ENCODE peak calls at places on chromosome 12, in seven cellular contexts. Z, B, U, V, W, L and M are unnamed samples.

GRCh38 chr12:89239534-89239933 is 112.8 kb downstream of the DUSP6 start:
- DNase-seq in Z (no peak), B (no peak), U (no peak), V (no peak), W (no peak), L (no peak), M (no peak)

GRCh38 chr12:25699454-25699853 is 146.4 kb upstream of the LMNTD1 start:
- DNase-seq in Z (no peak), B (no peak), U (no peak), V (peak; percentile 56), W (no peak), L (no peak), M (no peak)

GRCh38 chr12:54879132-54879531 is 24.8 kb downstream of the MUCL1 start:
- DNase-seq in Z (no peak), B (no peak), U (no peak), V (peak; percentile 8), W (peak; percentile 1), L (no peak), M (no peak)

GRCh38 chr12:93591137-93591868 is 18.8 kb downstream of the SOCS2 start:
- DNase-seq in Z (peak; percentile 53), B (peak; percentile 82), U (peak; percentile 55), V (peak; percentile 84), W (peak; percentile 52), L (peak; percentile 89), M (peak; percentile 50)

GRCh38 chr12:131089526-131090253 is 136.0 kb downstream of the ADGRD1 start:
- DNase-seq in Z (no peak), B (no peak), U (no peak), V (no peak), W (no peak), L (no peak), M (no peak)

GRCh38 chr12:46430340-46430948 is 57.9 kb upstream of the SLC38A2 start:
- DNase-seq in Z (no peak), B (peak; percentile 72), U (peak; percentile 89), V (peak; percentile 92), W (peak; percentile 47), L (peak; percentile 84), M (peak; percentile 35)

GRCh38 chr12:132601171-132601883 is 9.1 kb downstream of the LRCOL1 start:
- DNase-seq in Z (no peak), B (no peak), U (no peak), V (no peak), W (no peak), L (no peak), M (no peak)

GRCh38 chr12:131942671-131943070 is 7.1 kb upstream of the EP400 start:
- DNase-seq in Z (no peak), B (no peak), U (no peak), V (no peak), W (no peak), L (no peak), M (no peak)

GRCh38 chr12:119938049-119938667 is 50.9 kb upstream of the BICDL1 start:
- DNase-seq in Z (no peak), B (peak; percentile 30), U (peak; percentile 73), V (peak; percentile 71), W (peak; percentile 12), L (peak; percentile 44), M (peak; percentile 80)

GRCh38 chr12:65525501-65526141 is 247.1 kb downstream of the MSRB3 start:
- DNase-seq in Z (no peak), B (peak; percentile 97), U (no peak), V (peak; percentile 43), W (peak; percentile 55), L (peak; percentile 84), M (no peak)

GRCh38 chr12:7190268-7191055 is 976 bp downstream of the PEX5 start:
- DNase-seq in Z (peak; percentile 25), B (no peak), U (peak; percentile 10), V (peak; percentile 14), W (no peak), L (no peak), M (peak; percentile 21)

GRCh38 chr12:86456241-86456640 is 200.1 kb upstream of the MGAT4C start:
- DNase-seq in Z (no peak), B (no peak), U (no peak), V (no peak), W (no peak), L (no peak), M (no peak)

GRCh38 chr12:64976131-64976530 is 145.0 kb downstream of the WIF1 start:
- DNase-seq in Z (no peak), B (no peak), U (peak; percentile 11), V (no peak), W (no peak), L (peak; percentile 23), M (no peak)

GRCh38 chr12:24479131-24479530 is 469.8 kb downstream of the BCAT1 start:
- DNase-seq in Z (no peak), B (no peak), U (peak; percentile 5), V (no peak), W (no peak), L (no peak), M (no peak)

GRCh38 chr12:130161261-130162231 is 718 bp upstream of the FZD10 start:
- DNase-seq in Z (peak; percentile 45), B (no peak), U (no peak), V (no peak), W (no peak), L (peak; percentile 18), M (no peak)

GRCh38 chr12:118853634-118854033 is 127.7 kb upstream of the SRRM4 start:
- DNase-seq in Z (no peak), B (no peak), U (no peak), V (no peak), W (no peak), L (no peak), M (peak; percentile 32)

GRCh38 chr12:15336772-15337553 is 14.7 kb downstream of the PTPRO start:
- DNase-seq in Z (no peak), B (peak; percentile 70), U (peak; percentile 38), V (peak; percentile 57), W (peak; percentile 32), L (peak; percentile 54), M (no peak)

GRCh38 chr12:69952890-69953289 is 127.9 kb downstream of the MYRFL start:
- DNase-seq in Z (no peak), B (no peak), U (no peak), V (no peak), W (no peak), L (no peak), M (no peak)

GRCh38 chr12:69949324-69949723 is 124.3 kb downstream of the MYRFL start:
- DNase-seq in Z (no peak), B (no peak), U (no peak), V (no peak), W (no peak), L (no peak), M (no peak)

GRCh38 chr12:69948874-69949273 is 123.8 kb downstream of the MYRFL start:
- DNase-seq in Z (no peak), B (no peak), U (no peak), V (no peak), W (no peak), L (no peak), M (no peak)

GRCh38 chr12:69947922-69948321 is 122.9 kb downstream of the MYRFL start:
- DNase-seq in Z (no peak), B (no peak), U (no peak), V (no peak), W (no peak), L (no peak), M (no peak)

GRCh38 chr12:69951108-69951507 is 126.1 kb downstream of the MYRFL start:
- DNase-seq in Z (no peak), B (no peak), U (no peak), V (no peak), W (no peak), L (no peak), M (no peak)
- TF ChIP-seq CTCF in Z (no peak), B (no peak), U (no peak), V (no peak), W (no peak), L (no peak), M (no peak)

GRCh38 chr12:121630791-121631190 is 4.5 kb downstream of the ORAI1 start:
- DNase-seq in Z (no peak), B (no peak), U (no peak), V (no peak), W (no peak), L (no peak), M (no peak)

GRCh38 chr12:121626853-121627623 is 708 bp downstream of the ORAI1 start:
- DNase-seq in Z (peak; percentile 44), B (peak; percentile 62), U (peak; percentile 54), V (peak; percentile 64), W (no peak), L (peak; percentile 76), M (peak; percentile 96)

GRCh38 chr12:121628536-121628935 is 2.2 kb downstream of the ORAI1 start:
- DNase-seq in Z (no peak), B (no peak), U (no peak), V (no peak), W (no peak), L (no peak), M (peak; percentile 35)

GRCh38 chr12:121628037-121628436 is 1.7 kb downstream of the ORAI1 start:
- DNase-seq in Z (no peak), B (no peak), U (no peak), V (no peak), W (no peak), L (no peak), M (peak; percentile 46)

DNA sequence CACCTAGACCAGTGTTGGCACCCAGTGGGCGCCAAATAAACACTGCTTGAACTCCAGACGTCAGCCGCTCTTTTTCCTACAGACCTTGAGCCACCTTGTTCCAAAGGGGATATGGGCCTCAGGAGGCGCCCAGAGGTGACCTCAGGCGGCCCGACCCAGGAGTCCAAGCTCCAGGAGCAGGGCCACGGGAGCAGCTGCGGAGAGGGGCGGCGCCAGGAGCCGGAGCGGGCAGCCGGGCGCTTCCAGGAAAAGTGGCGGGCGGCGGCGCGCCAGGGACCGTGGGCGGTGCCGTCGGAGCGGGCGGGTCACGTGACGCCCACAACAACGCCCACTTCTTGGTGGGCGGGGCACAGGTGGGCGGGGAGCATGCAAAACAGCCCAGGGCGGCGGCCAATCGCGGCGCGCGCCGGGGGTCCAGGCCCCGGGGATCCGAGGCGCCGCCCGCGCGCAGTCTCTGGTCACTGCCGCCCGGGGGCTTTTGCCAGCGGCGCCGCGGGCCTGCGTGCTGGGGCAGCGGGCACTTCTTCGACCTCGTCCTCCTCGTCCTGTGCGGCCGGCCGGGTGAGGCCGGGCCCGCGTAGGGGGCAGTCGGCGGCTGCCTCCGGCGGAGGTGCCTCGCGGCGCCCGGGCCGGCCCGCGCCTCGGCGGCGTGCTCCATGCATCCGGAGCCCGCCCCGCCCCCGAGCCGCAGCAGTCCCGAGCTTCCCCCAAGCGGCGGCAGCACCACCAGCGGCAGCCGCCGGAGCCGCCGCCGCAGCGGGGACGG is at the start of gene ORAI1:
- DNase-seq in Z (peak; percentile 90), B (peak; percentile 91), U (peak; percentile 95), V (peak; percentile 93), W (peak; percentile 83), L (peak; percentile 94), M (peak; percentile 98)
- TF ChIP-seq CTCF in Z (peak; percentile 33), B (no peak), U (no peak), V (no peak), W (no peak), L (no peak), M (no peak)

GRCh38 chr12:17511369-17511768 is 578.6 kb downstream of the RERGL start:
- DNase-seq in Z (no peak), B (no peak), U (peak; percentile 0), V (no peak), W (no peak), L (no peak), M (no peak)
- TF ChIP-seq CTCF in Z (no peak), B (no peak), U (no peak), V (no peak), W (no peak), L (no peak), M (no peak)

DNA sequence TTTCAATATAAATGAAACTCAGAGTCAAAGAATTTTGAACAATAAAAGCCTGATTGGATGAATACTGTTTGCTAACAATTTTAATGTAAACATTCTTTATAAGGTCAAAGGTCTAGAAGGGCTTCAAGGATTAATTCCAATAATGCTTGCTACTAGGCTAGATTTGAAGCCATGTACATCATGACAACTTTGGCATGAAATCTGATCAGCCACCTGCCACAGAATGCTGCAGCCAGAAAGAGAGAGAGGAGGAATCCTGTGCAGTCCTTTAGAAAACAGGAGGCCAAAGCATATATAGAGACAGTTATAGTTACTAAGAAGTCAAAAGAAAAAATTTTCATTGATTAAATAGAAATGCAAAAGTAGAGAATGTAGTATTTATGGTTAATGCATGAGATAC is 47.1 kb downstream of the ABCD2 start:
- DNase-seq in Z (no peak), B (no peak), U (no peak), V (no peak), W (no peak), L (no peak), M (no peak)
- TF ChIP-seq CTCF in Z (no peak), B (no peak), U (no peak), V (no peak), W (no peak), L (no peak), M (no peak)